ENCODE peak calls at places on chromosomes 4 and X, in five cellular contexts. K is tibial nerve, B is GM23338, A is HAP-1, M is breast epithelium. C is an unnamed sample.
A peak's percentile ranks its signal among the peaks of the same experiment; 100 is the strongest.

GRCh38 chrX:30779453-30780030 is 109.5 kb downstream of the TAB3 start:
- DNase-seq in A (no peak), K (no peak), M (no peak), B (no peak), C (no peak)

GRCh38 chr4:119735136-119735770 is 106.6 kb upstream of the PDE5A start:
- DNase-seq in B (no peak), M (no peak), A (no peak), K (no peak), C (no peak)

GRCh38 chr4:2304877-2305561 is 43.1 kb upstream of the MXD4 start:
- DNase-seq in K (no peak), M (peak; percentile 10), A (no peak), B (no peak), C (no peak)

GRCh38 chr4:85681194-85681803 is 206.3 kb downstream of the ARHGAP24 start:
- DNase-seq in M (peak; percentile 30), B (no peak), K (peak; percentile 67), A (no peak), C (peak; percentile 25)

GRCh38 chrX:274904-275475 is 6.2 kb upstream of the PLCXD1 start:
- DNase-seq in M (no peak), K (no peak), A (peak; percentile 24), B (peak; percentile 86), C (peak; percentile 46)

GRCh38 chr4:113811329-113811728 is 49.8 kb upstream of the CAMK2D start:
- DNase-seq in M (no peak), B (no peak), K (no peak), A (no peak), C (no peak)

GRCh38 chr4:108783666-108784463 is 21.0 kb upstream of the ETNPPL start:
- DNase-seq in A (peak; percentile 23), K (no peak), B (no peak), M (no peak), C (peak; percentile 30)

GRCh38 chrX:29560065-29560464 is 655.3 kb upstream of the MAGEB2 start:
- DNase-seq in M (no peak), B (no peak), K (no peak), A (no peak), C (no peak)

GRCh38 chr4:78020677-78021076 is 36.4 kb upstream of the FRAS1 start:
- DNase-seq in M (no peak), A (no peak), K (no peak), B (no peak), C (no peak)

GRCh38 chr4:144313370-144313769 is 172.9 kb upstream of the GYPA start:
- DNase-seq in B (no peak), M (no peak), K (no peak), A (no peak), C (peak; percentile 11)

GRCh38 chr4:94595880-94596483 is 144.2 kb downstream of the PDLIM5 start:
- DNase-seq in B (peak; percentile 65), K (no peak), A (no peak), M (no peak), C (no peak)

GRCh38 chr4:101067383-101067782 is 279.9 kb downstream of the PPP3CA start:
- DNase-seq in M (no peak), B (no peak), A (no peak), K (no peak), C (no peak)

GRCh38 chr4:93832097-93832496 is 3.5 kb downstream of the ATOH1 start:
- DNase-seq in A (no peak), B (peak; percentile 69), K (no peak), M (no peak), C (no peak)

GRCh38 chr4:2298548-2298991 is 36.7 kb upstream of the MXD4 start:
- DNase-seq in M (no peak), K (no peak), B (no peak), A (no peak), C (no peak)

GRCh38 chr4:7650606-7651400 is 216.1 kb upstream of the PSAPL1 start:
- DNase-seq in M (no peak), B (peak; percentile 85), A (peak; percentile 82), K (peak; percentile 44), C (peak; percentile 32)

DNA sequence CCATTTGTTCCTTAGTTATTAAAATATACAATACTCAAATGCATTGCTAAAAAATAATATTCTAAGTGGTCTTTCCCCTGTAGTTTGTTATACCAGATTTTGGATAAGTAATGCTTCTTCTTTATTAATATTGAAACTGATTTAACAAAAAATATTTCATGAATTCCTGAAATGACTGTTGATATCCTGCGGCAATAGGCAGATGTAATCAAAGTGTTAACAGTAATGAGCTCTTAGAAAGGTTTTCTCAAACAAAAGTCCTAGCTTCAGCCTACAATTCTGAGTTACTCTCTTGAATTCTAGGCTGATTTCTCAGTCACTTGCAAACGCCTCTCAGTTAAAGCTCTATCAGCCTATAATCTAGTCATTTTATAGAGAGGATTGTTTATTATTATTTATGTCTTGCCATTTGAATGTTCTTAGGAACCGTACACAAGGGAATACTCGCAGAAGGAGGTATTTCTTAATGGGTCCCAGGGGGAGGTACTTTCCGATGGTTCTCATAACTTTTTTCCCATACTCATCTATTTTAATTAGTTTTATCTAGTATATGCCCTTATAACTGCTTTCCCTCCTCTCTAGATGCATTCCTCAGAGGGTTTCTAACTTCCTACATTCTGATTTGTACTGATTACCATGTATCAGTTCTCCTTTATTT is 96.8 kb downstream of the FNIP2 start:
- DNase-seq in B (no peak), M (no peak), K (no peak), A (no peak), C (no peak)
- H3K36me3 ChIP-seq in B (no peaks in the 10 kb centered on the region), M (no peaks in the 10 kb centered on the region), K (no peaks in the 10 kb centered on the region), A (no peaks in the 10 kb centered on the region), C (no peaks in the 10 kb centered on the region)

DNA sequence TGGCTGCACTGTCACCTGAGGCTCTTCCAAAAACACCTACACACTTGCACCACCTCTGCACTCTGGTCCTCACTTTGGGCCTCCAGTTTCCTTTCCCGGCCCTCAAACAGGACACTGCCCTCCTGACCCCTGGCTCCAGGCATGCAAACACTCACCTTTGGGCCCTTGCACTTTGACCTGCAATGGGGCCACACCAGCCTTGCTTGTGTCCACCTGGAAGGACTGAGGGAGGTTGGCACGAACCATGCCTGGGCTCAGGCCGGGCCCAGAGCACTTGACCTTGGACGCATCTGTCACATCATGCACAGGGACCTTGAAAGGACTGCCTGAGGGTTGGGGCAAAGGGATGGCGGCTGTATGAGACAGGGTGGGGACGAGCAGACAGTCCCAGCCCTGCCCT is 15.6 kb downstream of the FLNA start:
- DNase-seq in K (no peak), A (no peak), M (no peak), B (no peak), C (no peak)
- H3K36me3 ChIP-seq in K (peaks cover 12% of the 10 kb centered on the region), A (peaks cover 98% of the 10 kb centered on the region), M (no peaks in the 10 kb centered on the region), B (peaks cover 25% of the 10 kb centered on the region), C (peaks cover 13% of the 10 kb centered on the region)

DNA sequence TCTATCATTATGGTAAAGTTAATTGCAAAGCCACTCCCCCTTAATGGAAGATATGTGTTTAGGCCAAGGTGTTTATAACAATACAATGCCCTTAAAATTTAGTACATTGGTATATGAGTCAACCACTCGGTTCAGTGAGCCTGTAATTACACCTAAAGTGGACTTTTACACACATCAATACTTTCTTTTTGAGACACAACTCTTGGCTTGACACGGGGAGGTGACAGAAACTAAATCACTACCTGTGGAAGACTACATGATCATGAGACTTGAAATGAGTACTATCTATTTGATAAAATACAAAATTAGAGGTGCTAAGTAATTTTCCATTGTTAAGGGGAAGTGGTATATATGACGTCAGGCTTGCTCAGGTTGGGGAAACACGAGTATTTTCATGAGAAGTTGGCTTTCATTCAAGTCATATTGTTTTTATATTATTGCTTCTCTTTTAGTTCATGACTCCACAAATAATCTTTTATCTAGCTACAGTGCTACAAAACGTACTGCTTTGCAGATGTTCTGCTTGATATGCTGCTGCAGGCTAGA is 918.3 kb downstream of the ARAP2 start:
- DNase-seq in B (no peak), A (no peak), M (no peak), K (no peak), C (no peak)
- H3K36me3 ChIP-seq in B (no peaks in the 10 kb centered on the region), A (no peaks in the 10 kb centered on the region), M (no peaks in the 10 kb centered on the region), K (no peaks in the 10 kb centered on the region), C (no peaks in the 10 kb centered on the region)

DNA sequence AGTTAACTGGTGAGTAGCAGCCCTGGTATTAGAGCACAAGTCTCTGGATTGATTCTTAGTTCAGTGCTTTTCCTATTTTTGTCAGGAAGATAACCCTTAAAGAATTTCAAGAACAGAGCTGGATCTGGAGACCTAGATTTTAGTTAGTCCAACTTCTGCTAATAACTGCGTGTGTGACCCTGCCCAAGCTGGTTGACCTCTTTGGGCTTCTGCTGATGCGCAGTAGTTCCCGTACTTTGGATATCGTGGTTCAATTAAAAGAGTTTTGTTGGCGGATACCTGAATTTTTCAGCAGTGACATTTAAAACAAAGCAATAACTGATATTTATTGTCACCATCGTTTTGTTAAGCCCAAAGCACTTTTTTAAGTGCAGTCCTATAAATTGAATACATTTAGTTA is 9.3 kb downstream of the MSMO1 start:
- DNase-seq in A (no peak), M (no peak), K (no peak), B (no peak), C (no peak)
- H3K36me3 ChIP-seq in A (peaks cover 85% of the 10 kb centered on the region), M (peaks cover 3% of the 10 kb centered on the region), K (no peaks in the 10 kb centered on the region), B (peaks cover 96% of the 10 kb centered on the region), C (peaks cover 42% of the 10 kb centered on the region)

GRCh38 chr4:133808151-133808550 is 393.4 kb downstream of the PABPC4L start:
- DNase-seq in B (no peak), M (no peak), A (no peak), K (no peak), C (no peak)
- H3K36me3 ChIP-seq in B (no peaks in the 10 kb centered on the region), M (no peaks in the 10 kb centered on the region), A (no peaks in the 10 kb centered on the region), K (no peaks in the 10 kb centered on the region), C (no peaks in the 10 kb centered on the region)

DNA sequence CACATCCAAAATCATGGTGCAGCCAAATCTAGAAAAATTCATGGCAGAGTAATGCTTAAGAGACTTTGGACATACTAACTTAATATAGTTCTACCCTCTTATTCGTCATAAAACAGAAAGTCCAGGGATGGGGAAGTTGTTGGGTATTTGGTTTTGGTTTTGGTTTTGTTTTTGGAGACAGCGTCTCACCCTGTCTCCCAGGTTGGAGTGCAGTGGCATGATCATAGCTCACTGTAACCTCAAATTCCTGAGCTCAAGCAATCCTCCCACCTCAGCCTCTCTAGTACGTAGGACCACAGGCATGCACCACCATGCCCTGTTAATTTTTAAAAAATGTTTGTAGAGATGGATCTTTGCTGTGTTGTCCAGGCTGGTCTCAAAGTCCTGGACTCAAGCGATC is 271.8 kb upstream of the TENM3 start:
- DNase-seq in M (no peak), K (no peak), A (no peak), B (no peak), C (no peak)
- H3K36me3 ChIP-seq in M (no peaks in the 10 kb centered on the region), K (no peaks in the 10 kb centered on the region), A (no peaks in the 10 kb centered on the region), B (no peaks in the 10 kb centered on the region), C (no peaks in the 10 kb centered on the region)

DNA sequence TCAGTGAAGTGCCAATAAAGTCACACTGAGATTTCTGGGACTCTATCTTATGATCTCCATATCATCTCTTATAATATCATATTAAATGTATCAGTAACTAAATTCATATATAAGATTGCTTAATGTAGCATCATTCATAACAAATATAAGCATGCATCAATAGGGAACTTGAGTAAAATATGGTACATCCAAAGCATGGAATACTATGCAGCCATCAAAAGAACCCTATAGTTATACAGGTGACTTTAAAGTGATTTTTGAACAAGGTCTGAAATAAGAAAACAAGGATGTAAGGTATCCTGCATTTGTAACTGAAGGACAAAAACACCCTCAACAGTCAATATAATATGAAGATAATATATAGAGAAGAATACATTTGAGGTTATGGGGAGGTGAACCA is 47.3 kb downstream of the HUWE1 start:
- DNase-seq in B (no peak), M (no peak), A (no peak), K (no peak), C (no peak)
- H3K36me3 ChIP-seq in B (peaks cover 32% of the 10 kb centered on the region), M (peaks cover 4% of the 10 kb centered on the region), A (peaks cover 94% of the 10 kb centered on the region), K (no peaks in the 10 kb centered on the region), C (peaks cover 20% of the 10 kb centered on the region)

GRCh38 chr4:118318931-118319330 is 33.9 kb downstream of the PRSS12 start:
- DNase-seq in A (no peak), M (no peak), K (no peak), B (no peak), C (no peak)
- H3K36me3 ChIP-seq in A (peaks cover 14% of the 10 kb centered on the region), M (no peaks in the 10 kb centered on the region), K (no peaks in the 10 kb centered on the region), B (no peaks in the 10 kb centered on the region), C (no peaks in the 10 kb centered on the region)

C was measured in SJCRH30.